ENCODE peak calls at places on chromosomes 11 and 22, in ten cellular contexts. A, V, F, W, G, Q, K, H, S and C are unnamed samples.

GRCh38 chr11:400241-400729 is 6.3 kb downstream of the PKP3 start:
- ATAC-seq in A (no peak), V (no peak), F (no peak), W (no peak), G (peak; percentile 16), Q (no peak), K (no peak), H (no peak), S (no peak), C (no peak)

GRCh38 chr11:56659755-56660154 is 3.7 kb upstream of the OR5AR1 start:
- ATAC-seq in A (no peak), V (no peak), F (no peak), W (no peak), G (no peak), Q (no peak), K (no peak), H (no peak), S (no peak), C (no peak)

GRCh38 chr22:17451251-17451765 is 82.0 kb downstream of the CECR2 start:
- ATAC-seq in A (no peak), V (no peak), F (no peak), W (no peak), G (no peak), Q (no peak), K (no peak), H (no peak), S (no peak), C (no peak)

GRCh38 chr22:38257650-38258246 is 15.1 kb downstream of the TMEM184B start:
- ATAC-seq in A (no peak), V (no peak), F (no peak), W (peak; percentile 14), G (no peak), Q (no peak), K (no peak), H (no peak), S (no peak), C (no peak)

GRCh38 chr22:39180566-39180965 is 28.1 kb upstream of the CBX7 start:
- ATAC-seq in A (no peak), V (no peak), F (no peak), W (no peak), G (no peak), Q (no peak), K (no peak), H (no peak), S (no peak), C (no peak)

GRCh38 chr11:116716617-116717016 is 56.2 kb downstream of the BUD13 start:
- ATAC-seq in A (no peak), V (no peak), F (peak; percentile 20), W (no peak), G (no peak), Q (no peak), K (no peak), H (no peak), S (no peak), C (peak; percentile 69)

GRCh38 chr11:64865286-64866172 is 12.9 kb downstream of the EHD1 start:
- ATAC-seq in A (peak; percentile 35), V (no peak), F (no peak), W (peak; percentile 3), G (peak; percentile 39), Q (no peak), K (peak; percentile 19), H (peak; percentile 9), S (peak; percentile 14), C (no peak)

GRCh38 chr11:84965484-84965883 is 661.7 kb downstream of the DLG2 start:
- ATAC-seq in A (no peak), V (no peak), F (no peak), W (no peak), G (no peak), Q (no peak), K (no peak), H (no peak), S (no peak), C (no peak)

GRCh38 chr11:33907419-33907818 is 15.5 kb upstream of the LMO2 start:
- ATAC-seq in A (no peak), V (no peak), F (no peak), W (no peak), G (no peak), Q (no peak), K (no peak), H (no peak), S (no peak), C (no peak)